ENCODE peak calls at places on chromosomes 2 and 18, in seven cellular contexts. G is tibial artery, I is dorsolateral prefrontal cortex, F is IMR-90, A is endodermal cell, X is body of pancreas, N is cardiac fibroblast. H is an unnamed sample.

GRCh38 chr2:240561325-240561971 is 1.3 kb downstream of the DUSP28 start:
- DNase-seq in F (peak), A (peak), X (no peak), G (no peak), I (no peak), N (peak), H (no peak)

GRCh38 chr18:55093295-55093694 is 134.0 kb upstream of the CCDC68 start:
- DNase-seq in G (no peak), A (no peak), X (no peak), F (no peak), I (no peak), N (no peak), H (no peak)

GRCh38 chr2:159130302-159130701 is 156.2 kb downstream of the WDSUB1 start:
- DNase-seq in A (no peak), F (no peak), N (no peak), X (no peak), G (no peak), I (no peak), H (no peak)

GRCh38 chr2:229634574-229635185 is 79.7 kb downstream of the DNER start:
- DNase-seq in G (no peak), F (no peak), I (peak), X (no peak), A (peak), N (no peak), H (no peak)

GRCh38 chr2:138782378-138782777 is 2.2 kb upstream of the NXPH2 start:
- DNase-seq in X (no peak), A (no peak), I (no peak), G (no peak), N (no peak), F (no peak), H (no peak)

GRCh38 chr2:119463990-119464389 is 32.3 kb downstream of the TMEM37 start:
- DNase-seq in G (no peak), N (no peak), A (no peak), I (no peak), F (no peak), X (no peak), H (no peak)

GRCh38 chr2:173654896-173655265 is 300.2 kb downstream of the CDCA7 start:
- DNase-seq in F (no peak), G (no peak), A (no peak), I (no peak), N (no peak), X (no peak), H (no peak)

GRCh38 chr2:230106771-230107170 is 38.0 kb upstream of the SLC16A14 start:
- DNase-seq in A (no peak), F (no peak), I (no peak), X (no peak), G (no peak), N (no peak), H (no peak)

GRCh38 chr2:139791330-139791729 is 1011.1 kb upstream of the NXPH2 start:
- DNase-seq in A (no peak), G (no peak), F (no peak), I (no peak), X (no peak), N (no peak), H (no peak)

GRCh38 chr18:28439870-28440269 is 262.9 kb upstream of the CDH2 start:
- DNase-seq in N (no peak), G (no peak), A (no peak), X (no peak), F (no peak), I (no peak), H (no peak)

GRCh38 chr18:34880882-34881852 is 160.0 kb upstream of the MAPRE2 start:
- DNase-seq in G (no peak), I (no peak), F (peak), N (peak), X (no peak), A (no peak), H (peak)

GRCh38 chr2:44549856-44550255 is 188.1 kb downstream of the CAMKMT start:
- DNase-seq in A (no peak), X (no peak), I (no peak), N (peak), G (no peak), F (no peak), H (no peak)

GRCh38 chr2:112723995-112724394 is 3.2 kb downstream of the NT5DC4 start:
- DNase-seq in N (no peak), G (no peak), A (no peak), X (no peak), I (no peak), F (no peak), H (no peak)

GRCh38 chr2:88607416-88607815 is 19.8 kb downstream of the EIF2AK3 start:
- DNase-seq in N (no peak), F (no peak), G (no peak), A (no peak), I (no peak), X (no peak), H (no peak)

GRCh38 chr18:37900281-37900680 is 334.7 kb upstream of the CELF4 start:
- DNase-seq in I (no peak), G (no peak), X (no peak), F (no peak), N (no peak), A (no peak), H (no peak)

GRCh38 chr2:45585267-45585861 is 25.7 kb downstream of the SRBD1 start:
- DNase-seq in N (peak), I (no peak), G (peak), X (peak), A (no peak), F (peak), H (peak)

GRCh38 chr2:108370080-108370479 is 7.7 kb upstream of the SULT1C4 start:
- DNase-seq in G (no peak), F (peak), A (no peak), X (no peak), I (no peak), N (peak), H (peak)

GRCh38 chr2:8352300-8352699 is 329.6 kb upstream of the ID2 start:
- DNase-seq in G (no peak), I (no peak), X (no peak), A (no peak), F (peak), N (no peak), H (no peak)

GRCh38 chr2:197596751-197597150 is 78.6 kb downstream of the RFTN2 start:
- DNase-seq in N (no peak), F (no peak), I (no peak), A (no peak), G (no peak), X (no peak), H (no peak)

GRCh38 chr18:75063196-75063595 is 145.7 kb downstream of the PTGR3 start:
- DNase-seq in N (no peak), G (no peak), X (no peak), F (no peak), I (no peak), A (peak), H (no peak)

GRCh38 chr18:76390452-76391035 is 104.5 kb downstream of the ZNF516 start:
- DNase-seq in F (no peak), G (no peak), N (no peak), A (no peak), I (no peak), X (no peak), H (no peak)

GRCh38 chr2:46135936-46136335 is 161.3 kb upstream of the EPAS1 start:
- DNase-seq in G (peak), F (peak), A (no peak), N (peak), X (no peak), I (no peak), H (no peak)

GRCh38 chr2:176710657-176711197 is 441.5 kb downstream of the MTX2 start:
- DNase-seq in F (no peak), N (no peak), G (no peak), I (no peak), A (no peak), X (peak), H (no peak)

DNA sequence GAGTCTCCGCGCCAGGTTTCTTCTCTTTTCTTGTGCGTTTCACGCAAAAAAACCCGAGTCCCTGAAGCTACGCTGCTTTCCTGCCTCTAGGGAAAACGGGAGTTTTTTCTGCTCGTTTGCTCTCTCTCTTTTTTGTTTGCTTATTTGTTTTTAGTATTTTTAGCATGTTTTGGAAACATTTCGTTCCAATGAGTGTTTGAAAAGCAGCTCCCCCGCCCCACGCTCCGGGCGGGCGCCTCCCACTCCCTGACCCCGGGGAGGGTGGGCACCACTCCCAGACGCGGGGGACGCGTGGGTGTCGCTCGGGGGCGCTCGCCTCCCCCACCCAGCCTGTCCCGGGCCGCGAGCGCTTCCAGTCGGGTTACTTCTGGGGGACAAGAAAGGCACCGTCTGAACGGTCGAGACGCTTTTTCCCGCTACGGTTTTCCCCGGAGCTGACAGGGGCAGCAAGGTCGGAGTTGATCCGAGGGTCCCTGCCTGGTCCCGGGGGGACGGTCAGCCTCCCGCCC is 446 bp upstream of the EFHD1 start:
- DNase-seq in N (peak), I (peak), G (peak), F (no peak), A (peak), X (peak), H (no peak)
- TF ChIP-seq CTCF in N (no peak), I (peak), G (peak), F (no peak), A (peak), X (no peak), H (peak)

GRCh38 chr2:96601382-96602292 is 36.5 kb downstream of the KANSL3 start:
- DNase-seq in N (no peak), F (no peak), A (no peak), X (peak), G (no peak), I (no peak), H (peak)

GRCh38 chr2:96599941-96600340 is 38.2 kb downstream of the KANSL3 start:
- DNase-seq in X (no peak), F (no peak), G (no peak), A (no peak), I (no peak), N (no peak), H (no peak)

GRCh38 chr2:96596596-96596995 is 41.5 kb downstream of the KANSL3 start:
- DNase-seq in X (no peak), N (no peak), F (no peak), A (no peak), G (no peak), I (no peak), H (no peak)

GRCh38 chr2:96604104-96604503 is 34.0 kb downstream of the KANSL3 start:
- DNase-seq in F (no peak), G (no peak), I (no peak), N (no peak), A (peak), X (no peak), H (peak)

DNA sequence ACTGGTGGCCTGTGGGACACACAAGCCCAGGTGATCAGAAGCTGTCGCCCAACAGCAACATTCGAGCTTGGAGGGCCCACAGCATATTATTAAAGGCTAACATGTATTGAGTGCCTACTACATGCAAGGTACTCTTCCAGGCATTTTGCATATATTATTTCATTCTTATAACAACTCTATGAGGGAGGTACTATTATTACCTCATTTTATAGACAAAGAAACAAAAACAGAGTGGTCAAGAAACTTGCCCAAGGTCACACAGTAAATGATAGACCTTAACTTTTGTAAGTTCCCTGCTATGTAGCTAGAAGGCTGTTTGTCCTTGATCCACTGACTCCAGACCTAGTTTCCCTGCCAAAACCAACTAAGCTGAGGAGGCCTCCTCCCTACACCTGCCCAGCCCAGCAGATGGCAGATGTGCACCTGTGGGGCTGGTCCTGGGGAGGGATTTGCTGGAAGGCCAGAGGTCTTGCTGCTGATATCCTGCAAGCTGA is 35.7 kb downstream of the KANSL3 start:
- DNase-seq in F (no peak), I (no peak), A (peak), G (no peak), X (peak), N (no peak), H (peak)
- TF ChIP-seq CTCF in F (no peak), I (no peak), A (peak), G (no peak), X (peak), N (no peak), H (peak)

GRCh38 chr2:59449264-59449663 is 1104.2 kb downstream of the BCL11A start:
- DNase-seq in X (peak), I (no peak), N (no peak), F (no peak), G (no peak), A (peak), H (no peak)
- TF ChIP-seq CTCF in X (no peak), I (no peak), N (no peak), F (no peak), G (no peak), A (peak), H (peak)

GRCh38 chr2:49621014-49621413 is 466.7 kb upstream of the FSHR start:
- DNase-seq in F (no peak), A (no peak), X (no peak), N (no peak), G (no peak), I (no peak), H (no peak)

GRCh38 chr2:49616800-49617199 is 462.5 kb upstream of the FSHR start:
- DNase-seq in F (no peak), I (no peak), A (no peak), N (peak), X (no peak), G (no peak), H (peak)

DNA sequence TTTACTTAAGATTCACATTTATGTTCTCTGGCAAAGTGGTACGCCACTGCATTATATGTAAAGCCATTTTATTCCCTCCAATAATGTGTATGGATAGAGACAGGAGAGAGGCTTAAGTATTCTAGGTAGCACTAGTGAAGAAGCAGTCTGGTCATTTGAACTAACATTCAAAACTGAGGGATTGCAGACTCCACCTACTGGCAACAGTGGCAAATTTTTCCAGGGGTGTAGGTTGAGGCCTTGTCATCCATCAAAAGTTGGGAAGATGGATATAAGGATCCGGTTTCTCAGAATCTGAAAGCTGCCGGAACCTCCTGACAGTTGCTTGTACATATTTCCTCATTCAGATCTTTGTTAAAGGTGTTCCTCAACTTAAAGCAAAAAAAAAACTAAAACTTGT is 465.5 kb upstream of the FSHR start:
- DNase-seq in X (no peak), A (peak), N (no peak), F (no peak), I (no peak), G (no peak), H (peak)
- TF ChIP-seq CTCF in X (no peak), A (peak), N (no peak), F (no peak), I (peak), G (no peak), H (peak)

DNA sequence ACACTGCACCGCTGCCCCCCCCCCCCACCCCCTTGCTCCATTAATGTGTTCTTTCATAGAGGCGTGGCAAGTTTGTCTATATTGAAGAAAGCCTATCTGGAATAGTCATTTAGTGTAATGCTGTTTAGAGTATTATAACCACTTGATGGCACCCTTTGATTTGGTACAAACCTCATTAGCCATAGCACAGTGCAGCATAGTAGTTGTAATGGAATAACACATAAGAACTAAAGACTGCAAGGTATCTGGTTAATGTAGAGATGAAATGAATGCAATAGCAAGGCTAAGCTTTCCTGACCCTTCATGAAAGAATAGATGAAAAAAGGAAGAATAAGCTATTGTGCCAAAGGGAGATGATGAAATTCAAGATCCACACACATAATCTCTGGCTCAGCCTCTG is 81.9 kb downstream of the EHBP1 start:
- DNase-seq in X (no peak), G (no peak), A (no peak), F (peak), I (no peak), N (peak), H (no peak)
- TF ChIP-seq CTCF in X (peak), G (peak), A (peak), F (peak), I (peak), N (peak), H (peak)

DNA sequence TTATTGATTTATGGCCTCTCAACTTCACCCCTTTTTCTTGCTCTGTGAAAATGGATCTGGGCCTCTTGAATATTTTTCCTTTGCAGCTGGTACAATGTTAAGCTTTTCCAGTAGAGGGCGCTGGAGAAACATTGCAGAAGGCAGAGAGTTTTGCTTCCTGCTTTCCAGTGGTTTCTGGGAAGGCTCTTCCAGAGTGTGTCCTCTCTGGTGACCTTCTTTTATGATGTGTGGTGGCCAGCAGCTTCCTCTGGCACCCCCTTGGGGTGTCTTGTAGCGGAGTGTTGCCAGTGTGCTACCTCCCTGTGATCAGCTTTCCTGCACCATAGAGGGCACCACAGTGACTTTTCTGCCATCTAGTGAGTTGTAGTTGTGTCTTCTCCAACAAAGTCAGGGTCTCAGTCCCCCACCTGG is 25.4 kb upstream of the MGAT5 start:
- DNase-seq in G (no peak), F (no peak), I (no peak), N (peak), X (no peak), A (no peak), H (peak)
- TF ChIP-seq CTCF in G (no peak), F (peak), I (peak), N (peak), X (peak), A (peak), H (peak)

GRCh38 chr2:65382776-65383357 is 49.5 kb downstream of the SPRED2 start:
- DNase-seq in I (peak), X (peak), N (peak), A (peak), G (peak), F (peak), H (peak)
- TF ChIP-seq CTCF in I (no peak), X (peak), N (no peak), A (no peak), G (no peak), F (no peak), H (peak)

GRCh38 chr2:86020984-86021383 is 84.7 kb downstream of the POLR1A start:
- DNase-seq in N (peak), F (peak), I (peak), A (no peak), X (peak), G (peak), H (no peak)

GRCh38 chr2:86022661-86023365 is 82.9 kb downstream of the POLR1A start:
- DNase-seq in A (no peak), X (peak), G (no peak), I (peak), F (no peak), N (no peak), H (no peak)

GRCh38 chr2:86023366-86023712 is 82.3 kb downstream of the POLR1A start:
- DNase-seq in F (no peak), N (no peak), A (no peak), X (no peak), G (no peak), I (no peak), H (no peak)

GRCh38 chr2:86019121-86019520 is 86.6 kb downstream of the POLR1A start:
- DNase-seq in G (peak), X (peak), N (no peak), F (no peak), A (no peak), I (peak), H (no peak)

GRCh38 chr2:86021396-86022378 is 84.0 kb downstream of the POLR1A start:
- DNase-seq in I (peak), A (peak), X (peak), F (no peak), G (peak), N (no peak), H (no peak)
- TF ChIP-seq CTCF in I (peak), A (peak), X (no peak), F (no peak), G (no peak), N (no peak), H (no peak)

H was measured in HepG2.